ENCODE peak calls at places on chromosomes 7 and 10, in ten cellular contexts. R is occipital lobe; T is GM13977; L is uterus; J is left cardiac atrium; A is NCI-H748 treated with DMSO at 0.1 percent for 48 hours; U is HCT116; W is Calu3; Y is stimulated activated CD4-positive, alpha-beta T cell treated with anti-CD3 and anti-CD28 coated beads, Interleukin-2, amount 100 ng/mL, for 48 hours; M is GM23338. H is an unnamed sample.

GRCh38 chr10:6114299-6114698 is 25.5 kb downstream of the RBM17 start:
- DNase-seq in R (no peak), T (no peak), L (no peak), J (no peak), A (no peak), U (no peak), W (no peak), Y (no peak), M (no peak), H (peak; percentile 45)

GRCh38 chr7:122887198-122887597 is 938 bp upstream of the CADPS2 start:
- DNase-seq in R (peak; percentile 42), T (peak; percentile 35), L (peak; percentile 64), J (peak; percentile 79), A (peak; percentile 64), U (peak; percentile 51), W (peak; percentile 69), Y (no peak), M (peak; percentile 75), H (peak; percentile 51)

GRCh38 chr10:27197980-27198645 is 42.5 kb downstream of the ACBD5 start:
- DNase-seq in R (no peak), T (no peak), L (no peak), J (peak; percentile 28), A (no peak), U (no peak), W (no peak), Y (no peak), M (no peak), H (no peak)

GRCh38 chr10:121519901-121520500 is 78.2 kb downstream of the FGFR2 start:
- DNase-seq in R (no peak), T (no peak), L (no peak), J (no peak), A (no peak), U (no peak), W (no peak), Y (no peak), M (no peak), H (no peak)

GRCh38 chr7:131328387-131329175 is 905 bp downstream of the MKLN1 start:
- DNase-seq in R (no peak), T (peak; percentile 32), L (no peak), J (no peak), A (no peak), U (no peak), W (no peak), Y (no peak), M (no peak), H (peak; percentile 42)

GRCh38 chr7:1081931-1082401 is 5.9 kb upstream of the GPER1 start:
- DNase-seq in R (no peak), T (no peak), L (no peak), J (no peak), A (peak; percentile 79), U (no peak), W (no peak), Y (no peak), M (no peak), H (peak; percentile 52)

GRCh38 chr10:115956225-115957009 is 316.6 kb downstream of the GFRA1 start:
- DNase-seq in R (no peak), T (no peak), L (no peak), J (no peak), A (no peak), U (no peak), W (no peak), Y (no peak), M (no peak), H (peak; percentile 79)

GRCh38 chr7:148862481-148862880 is 21.6 kb downstream of the EZH2 start:
- DNase-seq in R (no peak), T (no peak), L (no peak), J (no peak), A (no peak), U (no peak), W (no peak), Y (no peak), M (no peak), H (no peak)

GRCh38 chr10:101897633-101898032 is 54.0 kb upstream of the KCNIP2 start:
- DNase-seq in R (no peak), T (no peak), L (no peak), J (no peak), A (no peak), U (no peak), W (no peak), Y (no peak), M (no peak), H (peak; percentile 39)

GRCh38 chr10:17784701-17785100 is 24.4 kb upstream of the MRC1 start:
- DNase-seq in R (no peak), T (no peak), L (no peak), J (no peak), A (no peak), U (no peak), W (no peak), Y (no peak), M (no peak), H (peak; percentile 79)

GRCh38 chr7:36605261-36605660 is 119.0 kb downstream of the AOAH start:
- DNase-seq in R (peak; percentile 8), T (no peak), L (no peak), J (no peak), A (no peak), U (no peak), W (peak; percentile 24), Y (no peak), M (no peak), H (peak; percentile 57)

GRCh38 chr10:132564249-132564605 is 26.6 kb downstream of the INPP5A start:
- DNase-seq in R (no peak), T (no peak), L (no peak), J (no peak), A (no peak), U (no peak), W (no peak), Y (no peak), M (no peak), H (no peak)

GRCh38 chr7:96589038-96589437 is 120.6 kb downstream of the SEM1 start:
- DNase-seq in R (no peak), T (no peak), L (no peak), J (no peak), A (peak; percentile 61), U (no peak), W (no peak), Y (no peak), M (no peak), H (no peak)

GRCh38 chr10:113151178-113151577 is 201.1 kb downstream of the TCF7L2 start:
- DNase-seq in R (no peak), T (no peak), L (no peak), J (no peak), A (no peak), U (no peak), W (no peak), Y (no peak), M (no peak), H (no peak)

GRCh38 chr7:105776068-105776790 is 100.2 kb downstream of the ATXN7L1 start:
- DNase-seq in R (no peak), T (no peak), L (peak; percentile 74), J (peak; percentile 68), A (no peak), U (peak; percentile 94), W (peak; percentile 18), Y (no peak), M (peak; percentile 96), H (peak; percentile 99)

GRCh38 chr10:127496045-127496444 is 53.1 kb upstream of the NPS start:
- DNase-seq in R (no peak), T (no peak), L (no peak), J (no peak), A (no peak), U (no peak), W (no peak), Y (no peak), M (no peak), H (no peak)

GRCh38 chr7:13633857-13634256 is 355.6 kb downstream of the ETV1 start:
- DNase-seq in R (no peak), T (no peak), L (no peak), J (no peak), A (no peak), U (no peak), W (no peak), Y (no peak), M (no peak), H (peak; percentile 33)

GRCh38 chr7:125383324-125383723 is 453.7 kb upstream of the POT1 start:
- DNase-seq in R (no peak), T (peak; percentile 7), L (no peak), J (no peak), A (no peak), U (no peak), W (no peak), Y (no peak), M (peak; percentile 52), H (no peak)

GRCh38 chr10:99431190-99431549 is 746 bp upstream of the GOT1 start:
- DNase-seq in R (peak; percentile 51), T (no peak), L (peak; percentile 53), J (peak; percentile 85), A (no peak), U (peak; percentile 29), W (peak; percentile 26), Y (no peak), M (peak; percentile 68), H (peak; percentile 67)

GRCh38 chr7:133330085-133330484 is 77.2 kb downstream of the EXOC4 start:
- DNase-seq in R (no peak), T (no peak), L (no peak), J (no peak), A (no peak), U (no peak), W (no peak), Y (no peak), M (peak; percentile 47), H (no peak)

GRCh38 chr7:100793806-100794660 is 33.3 kb downstream of the EPHB4 start:
- DNase-seq in R (no peak), T (no peak), L (no peak), J (no peak), A (no peak), U (no peak), W (no peak), Y (no peak), M (no peak), H (peak; percentile 50)

GRCh38 chr7:151274376-151274760 is 25.9 kb upstream of the SMARCD3 start:
- DNase-seq in R (no peak), T (no peak), L (no peak), J (no peak), A (no peak), U (no peak), W (no peak), Y (no peak), M (no peak), H (no peak)

GRCh38 chr7:120695848-120696247 is 162.1 kb downstream of the TSPAN12 start:
- DNase-seq in R (no peak), T (no peak), L (no peak), J (no peak), A (peak; percentile 46), U (no peak), W (no peak), Y (no peak), M (no peak), H (no peak)

GRCh38 chr7:4830176-4830575 is 31.7 kb downstream of the PAPOLB start:
- DNase-seq in R (no peak), T (peak; percentile 75), L (peak; percentile 68), J (peak; percentile 84), A (no peak), U (peak; percentile 41), W (peak; percentile 60), Y (peak; percentile 45), M (peak; percentile 93), H (peak; percentile 58)

GRCh38 chr7:41189866-41190265 is 513.0 kb downstream of the INHBA start:
- DNase-seq in R (no peak), T (no peak), L (no peak), J (no peak), A (no peak), U (peak; percentile 33), W (peak; percentile 54), Y (no peak), M (no peak), H (peak; percentile 99)

GRCh38 chr7:907158-907980 is 31.0 kb downstream of the GET4 start:
- DNase-seq in R (no peak), T (no peak), L (no peak), J (peak; percentile 65), A (no peak), U (no peak), W (no peak), Y (no peak), M (no peak), H (no peak)

GRCh38 chr7:2870471-2870941 is 26.4 kb upstream of the GNA12 start:
- DNase-seq in R (no peak), T (peak; percentile 53), L (peak; percentile 80), J (peak; percentile 86), A (no peak), U (peak; percentile 39), W (peak; percentile 78), Y (no peak), M (peak; percentile 59), H (peak; percentile 69)

GRCh38 chr10:43292745-43293676 is 26.1 kb upstream of the RASGEF1A start:
- DNase-seq in R (peak; percentile 22), T (peak; percentile 68), L (peak; percentile 51), J (peak; percentile 59), A (no peak), U (peak; percentile 35), W (peak; percentile 61), Y (peak; percentile 18), M (peak; percentile 77), H (peak; percentile 61)

H was measured in ELR.